ENCODE peak calls at places on chromosomes 5 and 9, in ten cellular contexts. One of them, this sample, is unnamed.

GRCh38 chr9:114153761-114154596 is 1.4 kb upstream of the COL27A1 start:
- DNase-seq in HEK293T: peak; percentile 31
- DNase-seq in tibial nerve: no peak
- DNase-seq in amygdala: no peak
- DNase-seq in ureter: no peak
- DNase-seq in NCI-H1105: no peak
- DNase-seq in fibroblast of lung: no peak
- DNase-seq in HT1080: peak; percentile 40
- DNase-seq in GM04504: no peak
- DNase-seq in psoas muscle: no peak
- DNase-seq in this sample: no peak

GRCh38 chr5:123937230-123937629 is 425.3 kb downstream of the CSNK1G3 start:
- DNase-seq in HEK293T: peak; percentile 46
- DNase-seq in ureter: no peak
- DNase-seq in fibroblast of lung: peak; percentile 64
- DNase-seq in psoas muscle: no peak
- DNase-seq in amygdala: no peak
- DNase-seq in HT1080: peak; percentile 53
- DNase-seq in tibial nerve: no peak
- DNase-seq in GM04504: peak; percentile 35
- DNase-seq in NCI-H1105: no peak
- DNase-seq in this sample: no peak

GRCh38 chr9:21989440-21990189 is 4.6 kb downstream of the CDKN2A start:
- DNase-seq in HEK293T: no peak
- DNase-seq in amygdala: no peak
- DNase-seq in fibroblast of lung: no peak
- DNase-seq in psoas muscle: no peak
- DNase-seq in NCI-H1105: no peak
- DNase-seq in GM04504: no peak
- DNase-seq in ureter: no peak
- DNase-seq in tibial nerve: no peak
- DNase-seq in HT1080: no peak
- DNase-seq in this sample: no peak

GRCh38 chr5:42059291-42059690 is 134.2 kb downstream of the FBXO4 start:
- DNase-seq in amygdala: no peak
- DNase-seq in psoas muscle: no peak
- DNase-seq in ureter: no peak
- DNase-seq in GM04504: no peak
- DNase-seq in NCI-H1105: no peak
- DNase-seq in tibial nerve: no peak
- DNase-seq in fibroblast of lung: no peak
- DNase-seq in HEK293T: no peak
- DNase-seq in HT1080: peak; percentile 20
- DNase-seq in this sample: no peak

GRCh38 chr5:1111727-1112289 is at the start of gene SLC12A7:
- DNase-seq in HEK293T: peak; percentile 82
- DNase-seq in GM04504: no peak
- DNase-seq in HT1080: no peak
- DNase-seq in psoas muscle: peak; percentile 57
- DNase-seq in NCI-H1105: peak; percentile 38
- DNase-seq in fibroblast of lung: no peak
- DNase-seq in tibial nerve: peak; percentile 45
- DNase-seq in amygdala: no peak
- DNase-seq in ureter: peak; percentile 70
- DNase-seq in this sample: peak; percentile 66

GRCh38 chr9:100229561-100229960 is 123.2 kb downstream of the TEX10 start:
- DNase-seq in tibial nerve: no peak
- DNase-seq in NCI-H1105: no peak
- DNase-seq in HEK293T: no peak
- DNase-seq in GM04504: no peak
- DNase-seq in psoas muscle: no peak
- DNase-seq in ureter: no peak
- DNase-seq in HT1080: no peak
- DNase-seq in fibroblast of lung: no peak
- DNase-seq in amygdala: no peak
- DNase-seq in this sample: no peak

GRCh38 chr9:128125575-128126354 is 1.8 kb downstream of the PTGES2 start:
- DNase-seq in tibial nerve: no peak
- DNase-seq in NCI-H1105: no peak
- DNase-seq in fibroblast of lung: no peak
- DNase-seq in amygdala: no peak
- DNase-seq in HT1080: no peak
- DNase-seq in GM04504: no peak
- DNase-seq in HEK293T: no peak
- DNase-seq in ureter: no peak
- DNase-seq in psoas muscle: peak; percentile 10
- DNase-seq in this sample: peak; percentile 19

GRCh38 chr5:44830951-44831350 is 22.2 kb downstream of the MRPS30 start:
- DNase-seq in HEK293T: no peak
- DNase-seq in HT1080: no peak
- DNase-seq in tibial nerve: no peak
- DNase-seq in GM04504: no peak
- DNase-seq in fibroblast of lung: no peak
- DNase-seq in NCI-H1105: no peak
- DNase-seq in amygdala: no peak
- DNase-seq in psoas muscle: no peak
- DNase-seq in ureter: no peak
- DNase-seq in this sample: no peak

GRCh38 chr9:9912459-9912858 is 700.3 kb downstream of the PTPRD start:
- DNase-seq in fibroblast of lung: peak; percentile 3
- DNase-seq in psoas muscle: no peak
- DNase-seq in GM04504: no peak
- DNase-seq in amygdala: no peak
- DNase-seq in tibial nerve: no peak
- DNase-seq in NCI-H1105: peak; percentile 52
- DNase-seq in HT1080: no peak
- DNase-seq in ureter: no peak
- DNase-seq in HEK293T: no peak
- DNase-seq in this sample: no peak

GRCh38 chr5:52987711-52988329 is 1.3 kb upstream of the ITGA2 start:
- DNase-seq in amygdala: no peak
- DNase-seq in NCI-H1105: no peak
- DNase-seq in ureter: peak; percentile 48
- DNase-seq in tibial nerve: no peak
- DNase-seq in HT1080: peak; percentile 85
- DNase-seq in HEK293T: no peak
- DNase-seq in GM04504: no peak
- DNase-seq in psoas muscle: no peak
- DNase-seq in fibroblast of lung: no peak
- DNase-seq in this sample: no peak

GRCh38 chr9:108836771-108837170 is 19.0 kb downstream of the ACTL7B start:
- DNase-seq in fibroblast of lung: no peak
- DNase-seq in ureter: no peak
- DNase-seq in HEK293T: no peak
- DNase-seq in NCI-H1105: no peak
- DNase-seq in amygdala: no peak
- DNase-seq in psoas muscle: no peak
- DNase-seq in tibial nerve: no peak
- DNase-seq in HT1080: peak; percentile 42
- DNase-seq in GM04504: no peak
- DNase-seq in this sample: no peak

GRCh38 chr9:68637020-68637419 is 68.0 kb upstream of the PIP5K1B start:
- DNase-seq in tibial nerve: no peak
- DNase-seq in ureter: no peak
- DNase-seq in amygdala: no peak
- DNase-seq in HT1080: no peak
- DNase-seq in GM04504: no peak
- DNase-seq in NCI-H1105: peak; percentile 73
- DNase-seq in HEK293T: no peak
- DNase-seq in fibroblast of lung: no peak
- DNase-seq in psoas muscle: no peak
- DNase-seq in this sample: no peak

GRCh38 chr9:92608221-92609141 is 61.5 kb downstream of the IPPK start:
- DNase-seq in fibroblast of lung: no peak
- DNase-seq in psoas muscle: peak; percentile 57
- DNase-seq in NCI-H1105: no peak
- DNase-seq in HEK293T: no peak
- DNase-seq in ureter: no peak
- DNase-seq in tibial nerve: no peak
- DNase-seq in HT1080: no peak
- DNase-seq in amygdala: no peak
- DNase-seq in GM04504: no peak
- DNase-seq in this sample: peak; percentile 52

GRCh38 chr5:21693591-21693990 is 1159.6 kb downstream of the CDH12 start:
- DNase-seq in amygdala: no peak
- DNase-seq in HEK293T: no peak
- DNase-seq in tibial nerve: no peak
- DNase-seq in HT1080: no peak
- DNase-seq in psoas muscle: no peak
- DNase-seq in NCI-H1105: no peak
- DNase-seq in GM04504: no peak
- DNase-seq in fibroblast of lung: no peak
- DNase-seq in ureter: no peak
- DNase-seq in this sample: no peak

GRCh38 chr9:129281506-129282145 is 103.6 kb upstream of the IER5L start:
- DNase-seq in amygdala: no peak
- DNase-seq in HT1080: no peak
- DNase-seq in fibroblast of lung: no peak
- DNase-seq in GM04504: no peak
- DNase-seq in NCI-H1105: no peak
- DNase-seq in tibial nerve: no peak
- DNase-seq in psoas muscle: no peak
- DNase-seq in ureter: peak; percentile 28
- DNase-seq in HEK293T: no peak
- DNase-seq in this sample: no peak

GRCh38 chr5:124604419-124604818 is 142.0 kb downstream of the ZNF608 start:
- DNase-seq in fibroblast of lung: no peak
- DNase-seq in GM04504: no peak
- DNase-seq in NCI-H1105: no peak
- DNase-seq in HT1080: no peak
- DNase-seq in amygdala: no peak
- DNase-seq in HEK293T: no peak
- DNase-seq in psoas muscle: no peak
- DNase-seq in ureter: no peak
- DNase-seq in tibial nerve: no peak
- DNase-seq in this sample: no peak

GRCh38 chr9:117796681-117797080 is 92.5 kb downstream of the TLR4 start:
- DNase-seq in HEK293T: no peak
- DNase-seq in fibroblast of lung: no peak
- DNase-seq in HT1080: no peak
- DNase-seq in GM04504: peak; percentile 72
- DNase-seq in ureter: no peak
- DNase-seq in NCI-H1105: no peak
- DNase-seq in psoas muscle: no peak
- DNase-seq in tibial nerve: no peak
- DNase-seq in amygdala: no peak
- DNase-seq in this sample: no peak

GRCh38 chr9:92963831-92964606 is 16.7 kb downstream of the FGD3 start:
- DNase-seq in amygdala: no peak
- DNase-seq in tibial nerve: peak; percentile 25
- DNase-seq in psoas muscle: no peak
- DNase-seq in HT1080: no peak
- DNase-seq in ureter: no peak
- DNase-seq in NCI-H1105: no peak
- DNase-seq in fibroblast of lung: no peak
- DNase-seq in GM04504: no peak
- DNase-seq in HEK293T: no peak
- DNase-seq in this sample: no peak

GRCh38 chr5:10580531-10581423 is 16.9 kb downstream of the ANKRD33B start:
- DNase-seq in NCI-H1105: no peak
- DNase-seq in GM04504: no peak
- DNase-seq in psoas muscle: no peak
- DNase-seq in HEK293T: no peak
- DNase-seq in ureter: no peak
- DNase-seq in amygdala: no peak
- DNase-seq in fibroblast of lung: no peak
- DNase-seq in tibial nerve: no peak
- DNase-seq in HT1080: no peak
- DNase-seq in this sample: no peak

GRCh38 chr5:179393078-179393477 is 47.8 kb upstream of the ADAMTS2 start:
- DNase-seq in tibial nerve: no peak
- DNase-seq in psoas muscle: no peak
- DNase-seq in HT1080: peak; percentile 90
- DNase-seq in amygdala: no peak
- DNase-seq in HEK293T: no peak
- DNase-seq in ureter: no peak
- DNase-seq in GM04504: no peak
- DNase-seq in NCI-H1105: no peak
- DNase-seq in fibroblast of lung: peak; percentile 74
- DNase-seq in this sample: no peak

GRCh38 chr5:178453224-178453623 is 137.0 kb downstream of the COL23A1 start:
- DNase-seq in amygdala: no peak
- DNase-seq in psoas muscle: no peak
- DNase-seq in fibroblast of lung: no peak
- DNase-seq in tibial nerve: no peak
- DNase-seq in GM04504: peak; percentile 44
- DNase-seq in ureter: peak; percentile 13
- DNase-seq in HT1080: no peak
- DNase-seq in NCI-H1105: no peak
- DNase-seq in HEK293T: no peak
- DNase-seq in this sample: no peak

GRCh38 chr5:58462623-58463230 is 2.8 kb upstream of the PLK2 start:
- DNase-seq in tibial nerve: peak; percentile 65
- DNase-seq in HEK293T: peak; percentile 14
- DNase-seq in HT1080: peak; percentile 61
- DNase-seq in GM04504: no peak
- DNase-seq in amygdala: peak; percentile 18
- DNase-seq in psoas muscle: no peak
- DNase-seq in fibroblast of lung: peak; percentile 80
- DNase-seq in ureter: no peak
- DNase-seq in NCI-H1105: no peak
- DNase-seq in this sample: no peak

GRCh38 chr5:77232959-77233358 is 22.5 kb downstream of the PDE8B start:
- DNase-seq in HT1080: peak; percentile 83
- DNase-seq in ureter: no peak
- DNase-seq in amygdala: no peak
- DNase-seq in tibial nerve: no peak
- DNase-seq in HEK293T: no peak
- DNase-seq in fibroblast of lung: no peak
- DNase-seq in NCI-H1105: no peak
- DNase-seq in psoas muscle: no peak
- DNase-seq in GM04504: no peak
- DNase-seq in this sample: peak; percentile 31

GRCh38 chr5:9953691-9954090 is 296.0 kb downstream of the ATPSCKMT start:
- DNase-seq in amygdala: no peak
- DNase-seq in GM04504: no peak
- DNase-seq in psoas muscle: no peak
- DNase-seq in fibroblast of lung: no peak
- DNase-seq in ureter: no peak
- DNase-seq in HT1080: no peak
- DNase-seq in HEK293T: no peak
- DNase-seq in tibial nerve: no peak
- DNase-seq in NCI-H1105: no peak
- DNase-seq in this sample: no peak

GRCh38 chr9:2307480-2307879 is 292.3 kb downstream of the SMARCA2 start:
- DNase-seq in ureter: no peak
- DNase-seq in psoas muscle: no peak
- DNase-seq in amygdala: no peak
- DNase-seq in tibial nerve: no peak
- DNase-seq in NCI-H1105: no peak
- DNase-seq in GM04504: peak; percentile 40
- DNase-seq in fibroblast of lung: no peak
- DNase-seq in HT1080: peak; percentile 67
- DNase-seq in HEK293T: no peak
- DNase-seq in this sample: no peak

GRCh38 chr5:5078009-5078897 is 61.9 kb upstream of the ADAMTS16 start:
- DNase-seq in fibroblast of lung: no peak
- DNase-seq in HEK293T: no peak
- DNase-seq in tibial nerve: no peak
- DNase-seq in amygdala: no peak
- DNase-seq in ureter: no peak
- DNase-seq in HT1080: peak; percentile 23
- DNase-seq in psoas muscle: no peak
- DNase-seq in NCI-H1105: no peak
- DNase-seq in GM04504: no peak
- DNase-seq in this sample: no peak

GRCh38 chr5:31763399-31763798 is 124.5 kb downstream of the PDZD2 start:
- DNase-seq in GM04504: no peak
- DNase-seq in NCI-H1105: no peak
- DNase-seq in ureter: no peak
- DNase-seq in tibial nerve: no peak
- DNase-seq in fibroblast of lung: no peak
- DNase-seq in psoas muscle: no peak
- DNase-seq in HEK293T: no peak
- DNase-seq in HT1080: no peak
- DNase-seq in amygdala: no peak
- DNase-seq in this sample: no peak

GRCh38 chr5:142327111-142327842 is 2.5 kb upstream of the SPRY4 start:
- DNase-seq in amygdala: no peak
- DNase-seq in GM04504: peak; percentile 77
- DNase-seq in HT1080: peak; percentile 83
- DNase-seq in psoas muscle: no peak
- DNase-seq in fibroblast of lung: peak; percentile 84
- DNase-seq in ureter: no peak
- DNase-seq in tibial nerve: no peak
- DNase-seq in NCI-H1105: no peak
- DNase-seq in HEK293T: no peak
- DNase-seq in this sample: peak; percentile 26